ENCODE peak calls at places on chromosomes 12 and 14, in five cellular contexts. K is HepG2, V is K562, I is A549, B is GM23338. Q is an unnamed sample.
A peak's percentile ranks its signal among the peaks of the same experiment; 100 is the strongest.

GRCh38 chr12:32454075-32454474 is 54.7 kb downstream of the FGD4 start:
- DNase-seq in K (no peak), V (no peak), I (peak; percentile 65), B (peak; percentile 90), Q (no peak)

GRCh38 chr12:90216815-90217214 is 508.2 kb upstream of the ATP2B1 start:
- DNase-seq in K (no peak), V (no peak), I (no peak), B (no peak), Q (no peak)

GRCh38 chr12:47989666-47990065 is 14.6 kb downstream of the COL2A1 start:
- DNase-seq in K (no peak), V (no peak), I (no peak), B (no peak), Q (no peak)

GRCh38 chr14:104843442-104844305 is 21.4 kb upstream of the CEP170B start:
- DNase-seq in K (no peak), V (no peak), I (no peak), B (peak; percentile 94), Q (no peak)

GRCh38 chr12:89648211-89648930 is 60.3 kb downstream of the ATP2B1 start:
- DNase-seq in K (peak; percentile 56), V (peak; percentile 71), I (no peak), B (peak; percentile 84), Q (no peak)

GRCh38 chr12:53221203-53222076 is 10.6 kb downstream of the RARG start:
- DNase-seq in K (peak; percentile 77), V (peak; percentile 75), I (peak; percentile 75), B (peak; percentile 86), Q (no peak)

GRCh38 chr14:22243971-22244581 is 344.9 kb downstream of the DAD1 start:
- DNase-seq in K (no peak), V (no peak), I (no peak), B (no peak), Q (no peak)

GRCh38 chr12:96994900-96995299 is 87.8 kb downstream of the NEDD1 start:
- DNase-seq in K (no peak), V (no peak), I (no peak), B (no peak), Q (no peak)

GRCh38 chr12:98399532-98399931 is 115.9 kb upstream of the TMPO start:
- DNase-seq in K (peak; percentile 43), V (peak; percentile 86), I (peak; percentile 85), B (peak; percentile 58), Q (no peak)

GRCh38 chr14:40204441-40205175 is 772.4 kb upstream of the FBXO33 start:
- DNase-seq in K (peak; percentile 17), V (no peak), I (no peak), B (peak; percentile 20), Q (no peak)

GRCh38 chr14:88352299-88353097 is 29.4 kb upstream of the KCNK10 start:
- DNase-seq in K (no peak), V (no peak), I (no peak), B (no peak), Q (no peak)
- TF ChIP-seq JUNB in K (no peak), V (no peak), I (no peak), B (no peak), Q (no peak)

GRCh38 chr12:94225924-94226630 is 77.7 kb downstream of the PLXNC1 start:
- DNase-seq in K (no peak), V (no peak), I (no peak), B (peak; percentile 92), Q (no peak)
- TF ChIP-seq JUNB in K (no peak), V (no peak), I (no peak), B (no peak), Q (no peak)

DNA sequence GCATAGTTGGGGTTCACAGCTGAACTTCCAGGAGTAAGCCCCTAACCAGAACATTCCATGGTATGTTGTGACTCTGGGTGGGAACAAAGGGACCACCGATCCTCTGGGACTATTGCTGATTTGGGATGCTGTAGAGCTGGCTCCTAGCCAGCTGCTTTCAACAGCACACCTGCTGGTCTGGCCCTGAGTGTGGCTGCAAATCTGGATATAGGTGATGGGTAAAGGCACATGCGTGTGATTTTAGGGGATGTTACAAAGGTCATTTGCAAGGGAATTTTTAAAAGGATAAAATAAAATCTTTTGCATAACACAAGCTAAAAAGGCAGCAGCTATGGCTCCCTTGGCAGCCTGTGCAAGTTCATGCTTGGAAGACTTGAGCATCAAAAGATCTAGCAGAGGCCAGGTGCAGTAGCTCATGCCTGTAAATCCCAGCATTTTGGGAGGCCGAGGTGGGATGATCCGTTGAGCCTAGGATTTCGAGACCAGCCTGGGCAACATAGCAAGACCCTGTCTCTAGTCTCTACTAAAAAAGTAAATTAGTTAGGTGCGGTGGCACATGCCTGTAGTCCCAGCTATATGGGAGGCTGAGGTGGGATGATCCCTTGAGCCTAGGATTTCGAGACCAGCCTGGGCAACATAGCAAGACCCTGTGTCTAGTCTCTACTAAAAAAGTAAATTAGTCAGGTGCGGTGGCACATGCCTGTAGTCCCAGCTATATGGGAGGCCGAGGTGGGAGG is 1.6 kb downstream of the ALDH2 start:
- DNase-seq in K (no peak), V (no peak), I (no peak), B (no peak), Q (no peak)
- TF ChIP-seq JUNB in K (no peak), V (no peak), I (no peak), B (no peak), Q (no peak)

GRCh38 chr14:100545359-100545758 is 41.9 kb downstream of the BEGAIN start:
- DNase-seq in K (no peak), V (no peak), I (no peak), B (no peak), Q (no peak)

GRCh38 chr14:100544506-100545141 is 42.6 kb downstream of the BEGAIN start:
- DNase-seq in K (no peak), V (no peak), I (no peak), B (no peak), Q (no peak)

GRCh38 chr14:100547633-100548294 is 39.5 kb downstream of the BEGAIN start:
- DNase-seq in K (no peak), V (no peak), I (no peak), B (no peak), Q (no peak)

GRCh38 chr14:100548295-100548655 is 38.9 kb downstream of the BEGAIN start:
- DNase-seq in K (no peak), V (no peak), I (no peak), B (no peak), Q (no peak)

DNA sequence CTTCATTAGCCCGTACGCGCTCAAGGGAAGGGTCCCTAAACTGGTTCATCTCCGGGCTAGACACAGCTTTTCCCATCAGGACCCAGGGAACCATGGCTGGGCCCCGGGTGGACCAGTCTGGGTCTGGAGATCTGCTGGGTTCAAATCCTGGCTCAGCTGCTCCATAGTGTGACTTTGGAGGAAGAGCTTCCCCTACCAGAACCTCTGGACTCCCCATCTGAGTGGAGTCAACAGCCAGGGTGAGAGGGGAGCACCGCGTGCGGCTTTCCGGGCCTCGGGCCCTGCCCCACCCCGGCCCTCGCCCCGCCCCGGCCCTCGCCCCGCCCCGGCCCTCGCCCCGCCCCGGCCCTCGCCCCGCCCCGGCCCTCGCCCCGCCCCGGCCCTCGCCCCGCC is 41.2 kb downstream of the BEGAIN start:
- DNase-seq in K (no peak), V (no peak), I (no peak), B (no peak), Q (no peak)
- TF ChIP-seq JUNB in K (no peak), V (no peak), I (no peak), B (no peak), Q (no peak)

Q was measured in GM12878.